ENCODE peak calls at places on chromosomes 6 and 20, in six cellular contexts. X is retinal pigment epithelial cell, O is Caco-2, K is GM23338, Z is RWPE1, P is PC-3. E is an unnamed sample.

GRCh38 chr6:132464538-132465256 is 48.2 kb downstream of the STX7 start:
- DNase-seq in X (no peak), Z (no peak), O (no peak), K (no peak), P (peak; percentile 37), E (no peak)

GRCh38 chr6:117547688-117548621 is 54.4 kb downstream of the GOPC start:
- DNase-seq in Z (no peak), P (no peak), K (peak; percentile 84), X (peak; percentile 41), O (no peak), E (no peak)

GRCh38 chr6:154590770-154591169 is 80.3 kb upstream of the CNKSR3 start:
- DNase-seq in X (no peak), P (peak; percentile 13), Z (no peak), O (no peak), K (no peak), E (no peak)

GRCh38 chr6:126650931-126651330 is 311.0 kb downstream of the CENPW start:
- DNase-seq in Z (no peak), P (no peak), O (no peak), K (no peak), X (no peak), E (no peak)

GRCh38 chr20:38229376-38230252 is 30.9 kb downstream of the KIAA1755 start:
- DNase-seq in P (peak; percentile 68), Z (peak; percentile 68), X (no peak), O (no peak), K (peak; percentile 52), E (no peak)

GRCh38 chr6:33770116-33770832 is 18.7 kb downstream of the LEMD2 start:
- DNase-seq in P (no peak), K (peak; percentile 58), X (no peak), Z (no peak), O (no peak), E (no peak)

GRCh38 chr20:17749979-17750721 is 50.4 kb downstream of the BANF2 start:
- DNase-seq in O (no peak), Z (no peak), K (no peak), P (peak; percentile 26), X (no peak), E (no peak)

GRCh38 chr20:59962155-59962554 is 3.9 kb downstream of the CDH26 start:
- DNase-seq in O (no peak), P (no peak), K (no peak), X (no peak), Z (no peak), E (no peak)

GRCh38 chr6:63643862-63644261 is 8.3 kb downstream of the PHF3 start:
- DNase-seq in X (no peak), Z (no peak), O (no peak), K (peak; percentile 60), P (no peak), E (no peak)

GRCh38 chr6:1230689-1231605 is 81.0 kb upstream of the FOXQ1 start:
- DNase-seq in O (peak; percentile 58), X (no peak), P (no peak), K (no peak), Z (no peak), E (no peak)

GRCh38 chr6:27106382-27106781 is 141.1 kb upstream of the PRSS16 start:
- DNase-seq in O (no peak), Z (no peak), K (no peak), P (no peak), X (no peak), E (no peak)

GRCh38 chr6:121006024-121006423 is 328.3 kb downstream of the TBC1D32 start:
- DNase-seq in K (no peak), O (no peak), Z (no peak), P (no peak), X (no peak), E (no peak)

GRCh38 chr6:53095716-53096115 is 30.5 kb downstream of the FBXO9 start:
- DNase-seq in K (no peak), O (no peak), Z (no peak), P (no peak), X (no peak), E (no peak)

GRCh38 chr20:25005220-25005619 is 12.7 kb upstream of the APMAP start:
- DNase-seq in Z (no peak), P (peak; percentile 39), X (no peak), O (no peak), K (no peak), E (peak; percentile 42)

GRCh38 chr6:336159-337114 is 44.1 kb downstream of the DUSP22 start:
- DNase-seq in Z (no peak), K (no peak), O (no peak), P (no peak), X (no peak), E (no peak)

GRCh38 chr6:130846507-130846906 is 19.3 kb downstream of the SMLR1 start:
- DNase-seq in K (no peak), O (no peak), P (no peak), Z (no peak), X (no peak), E (no peak)

GRCh38 chr6:33702345-33702977 is 9.0 kb downstream of the UQCC2 start:
- DNase-seq in Z (no peak), P (peak; percentile 66), O (peak; percentile 55), X (no peak), K (peak; percentile 50), E (no peak)

GRCh38 chr6:135503703-135504475 is 6.3 kb upstream of the AHI1 start:
- DNase-seq in X (no peak), O (no peak), P (no peak), Z (no peak), K (peak; percentile 11), E (no peak)

GRCh38 chr6:27894839-27895762 is 17.1 kb downstream of the OR2B2 start:
- DNase-seq in Z (peak; percentile 79), P (peak; percentile 80), K (peak; percentile 89), X (no peak), O (peak; percentile 73), E (no peak)

GRCh38 chr6:165184192-165184979 is 125.0 kb downstream of the C6orf118 start:
- DNase-seq in P (no peak), X (no peak), O (no peak), Z (no peak), K (no peak), E (no peak)

GRCh38 chr6:105545947-105546710 is 143.2 kb upstream of the PREP start:
- DNase-seq in Z (peak; percentile 57), X (no peak), P (peak; percentile 48), O (no peak), K (no peak), E (no peak)

GRCh38 chr6:97160280-97160679 is 122.7 kb downstream of the MMS22L start:
- DNase-seq in Z (no peak), K (no peak), O (no peak), P (no peak), X (no peak), E (no peak)

GRCh38 chr6:45467853-45468252 is 90.1 kb upstream of the SUPT3H start:
- DNase-seq in P (no peak), X (no peak), Z (no peak), O (no peak), K (no peak), E (no peak)

GRCh38 chr6:45466686-45467085 is 89.0 kb upstream of the SUPT3H start:
- DNase-seq in O (no peak), Z (no peak), K (no peak), X (no peak), P (no peak), E (no peak)

GRCh38 chr6:45472383-45472782 is 94.6 kb upstream of the SUPT3H start:
- DNase-seq in O (no peak), P (no peak), Z (no peak), X (no peak), K (no peak), E (no peak)

GRCh38 chr6:45470131-45470738 is 92.5 kb upstream of the SUPT3H start:
- DNase-seq in X (no peak), P (no peak), Z (no peak), O (no peak), K (no peak), E (no peak)

GRCh38 chr6:45469708-45470107 is 92.0 kb upstream of the SUPT3H start:
- DNase-seq in Z (no peak), P (no peak), X (no peak), O (no peak), K (no peak), E (no peak)
- TF ChIP-seq CTCF in Z (no peak), P (no peak), X (no peak), O (no peak), K (no peak), E (no peak)

DNA sequence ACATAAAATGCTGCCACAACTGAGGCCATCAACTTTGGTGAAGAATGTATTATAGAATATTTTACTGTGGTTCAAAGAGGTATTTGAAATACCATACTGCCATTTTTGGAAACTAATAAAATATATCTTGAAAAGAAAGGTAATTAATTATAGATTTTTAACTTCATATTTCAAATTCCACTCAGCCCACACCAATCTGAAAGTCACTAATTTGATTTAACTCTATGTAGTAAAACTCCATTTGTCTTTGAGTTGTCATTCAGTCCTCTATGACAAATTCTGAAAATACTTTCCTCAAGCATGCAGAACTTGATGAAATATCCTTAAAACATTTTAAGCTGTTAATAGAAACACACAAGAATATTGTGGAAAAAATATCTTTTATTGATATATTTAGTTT is 1196.7 kb upstream of the CITED2 start:
- DNase-seq in P (no peak), K (no peak), X (no peak), O (no peak), Z (no peak), E (no peak)
- TF ChIP-seq CTCF in P (no peak), K (no peak), X (no peak), O (no peak), Z (no peak), E (no peak)

DNA sequence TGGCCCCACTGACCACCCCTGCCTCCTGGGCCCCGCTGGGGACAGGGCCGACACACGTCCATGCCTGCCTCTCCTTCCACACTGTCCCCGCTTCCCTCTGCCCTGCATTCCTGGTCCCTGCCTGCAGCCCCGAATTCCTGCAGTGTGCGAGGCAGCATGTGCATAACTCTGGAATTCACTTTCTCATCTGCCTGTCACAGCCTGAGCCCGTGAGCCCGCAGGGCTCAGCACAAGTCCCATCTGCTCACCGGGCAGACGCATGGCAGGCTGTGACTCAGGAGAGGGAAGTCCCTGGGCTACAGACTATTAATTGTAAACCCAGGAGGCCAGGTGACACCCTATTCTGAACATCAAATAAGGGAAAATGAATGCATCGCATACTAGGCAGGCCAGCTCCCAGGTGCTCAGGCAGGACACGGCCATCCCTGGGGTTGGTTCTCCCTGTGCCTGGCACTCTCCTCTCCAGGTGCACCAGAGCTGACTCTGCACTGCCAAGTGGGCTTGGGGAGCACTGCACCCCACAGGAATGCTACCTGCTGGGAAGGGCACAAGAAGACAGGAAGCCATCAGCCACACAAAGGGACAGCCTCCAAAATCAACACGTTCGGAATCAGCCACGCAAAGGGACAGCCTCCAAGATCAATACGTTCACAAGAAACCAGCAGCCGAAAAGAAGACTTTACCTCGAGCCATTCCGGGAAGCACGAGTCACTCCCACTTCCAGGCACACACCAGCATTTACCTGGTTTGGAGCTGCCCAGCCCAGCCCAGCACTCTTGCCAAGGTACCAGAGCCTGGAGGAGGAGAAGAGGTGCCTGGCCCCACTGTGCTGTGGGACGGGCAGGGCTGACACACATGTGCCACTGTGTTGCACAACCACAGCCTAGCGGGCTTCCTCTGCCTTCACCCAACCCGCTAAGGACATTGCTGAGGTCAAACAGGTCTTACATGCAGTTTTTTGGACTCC is 65.9 kb downstream of the DLL1 start:
- DNase-seq in Z (peak; percentile 86), X (no peak), P (peak; percentile 88), K (no peak), O (peak; percentile 48), E (no peak)
- TF ChIP-seq CTCF in Z (no peak), X (no peak), P (no peak), K (no peak), O (no peak), E (no peak)

GRCh38 chr6:157614026-157614484 is 209.0 kb upstream of the SNX9 start:
- DNase-seq in Z (no peak), P (peak; percentile 68), K (no peak), X (no peak), O (no peak), E (no peak)
- TF ChIP-seq CTCF in Z (no peak), P (peak; percentile 47), K (peak; percentile 49), X (no peak), O (no peak), E (no peak)

E was measured in osteocyte.